ENCODE peak calls at places on chromosome 4, in eight cellular contexts. One of them, this sample, is unnamed.

GRCh38 chr4:180913750-180914149 is 1329.5 kb upstream of the TENM3 start:
- DNase-seq in lower lobe of right lung: no peak
- DNase-seq in HepG2: no peak
- DNase-seq in germinal center: no peak
- DNase-seq in lung: no peak
- DNase-seq in hippocampal formation: no peak
- DNase-seq in neural crest cell: no peak
- DNase-seq in progenitor cell of endocrine pancreas: no peak
- DNase-seq in this sample: no peak

GRCh38 chr4:74543983-74544382 is 99.0 kb downstream of the AREG start:
- DNase-seq in germinal center: no peak
- DNase-seq in hippocampal formation: no peak
- DNase-seq in lower lobe of right lung: no peak
- DNase-seq in HepG2: no peak
- DNase-seq in lung: no peak
- DNase-seq in progenitor cell of endocrine pancreas: no peak
- DNase-seq in neural crest cell: no peak
- DNase-seq in this sample: no peak

GRCh38 chr4:15400911-15401671 is 26.7 kb upstream of the C1QTNF7 start:
- DNase-seq in lower lobe of right lung: peak; percentile 85
- DNase-seq in neural crest cell: no peak
- DNase-seq in lung: peak; percentile 74
- DNase-seq in progenitor cell of endocrine pancreas: no peak
- DNase-seq in germinal center: peak; percentile 16
- DNase-seq in hippocampal formation: peak; percentile 13
- DNase-seq in HepG2: no peak
- DNase-seq in this sample: peak; percentile 3

GRCh38 chr4:184100297-184100885 is 117.3 kb downstream of the ENPP6 start:
- DNase-seq in HepG2: no peak
- DNase-seq in germinal center: peak; percentile 63
- DNase-seq in lung: peak; percentile 70
- DNase-seq in lower lobe of right lung: peak; percentile 80
- DNase-seq in hippocampal formation: no peak
- DNase-seq in neural crest cell: peak; percentile 67
- DNase-seq in progenitor cell of endocrine pancreas: peak; percentile 44
- DNase-seq in this sample: no peak

GRCh38 chr4:123621072-123621705 is 224.6 kb downstream of the SPRY1 start:
- DNase-seq in neural crest cell: no peak
- DNase-seq in progenitor cell of endocrine pancreas: no peak
- DNase-seq in germinal center: no peak
- DNase-seq in hippocampal formation: no peak
- DNase-seq in lung: no peak
- DNase-seq in HepG2: no peak
- DNase-seq in lower lobe of right lung: no peak
- DNase-seq in this sample: peak; percentile 86

GRCh38 chr4:83075696-83076095 is 38.8 kb downstream of the PLAC8 start:
- DNase-seq in HepG2: no peak
- DNase-seq in lower lobe of right lung: no peak
- DNase-seq in germinal center: no peak
- DNase-seq in progenitor cell of endocrine pancreas: no peak
- DNase-seq in hippocampal formation: no peak
- DNase-seq in lung: no peak
- DNase-seq in neural crest cell: no peak
- DNase-seq in this sample: no peak

GRCh38 chr4:27003602-27004238 is 143.1 kb downstream of the STIM2 start:
- DNase-seq in hippocampal formation: no peak
- DNase-seq in HepG2: no peak
- DNase-seq in lower lobe of right lung: no peak
- DNase-seq in progenitor cell of endocrine pancreas: no peak
- DNase-seq in neural crest cell: no peak
- DNase-seq in lung: no peak
- DNase-seq in germinal center: no peak
- DNase-seq in this sample: no peak

GRCh38 chr4:126916626-126917140 is 716.1 kb upstream of the INTU start:
- DNase-seq in progenitor cell of endocrine pancreas: no peak
- DNase-seq in lower lobe of right lung: no peak
- DNase-seq in hippocampal formation: peak; percentile 34
- DNase-seq in neural crest cell: no peak
- DNase-seq in HepG2: no peak
- DNase-seq in germinal center: no peak
- DNase-seq in lung: no peak
- DNase-seq in this sample: no peak

GRCh38 chr4:16757080-16757521 is 141.3 kb downstream of the LDB2 start:
- DNase-seq in lower lobe of right lung: no peak
- DNase-seq in HepG2: no peak
- DNase-seq in hippocampal formation: no peak
- DNase-seq in neural crest cell: no peak
- DNase-seq in progenitor cell of endocrine pancreas: no peak
- DNase-seq in lung: no peak
- DNase-seq in germinal center: no peak
- DNase-seq in this sample: no peak

GRCh38 chr4:176641237-176641636 is 151.5 kb downstream of the VEGFC start:
- DNase-seq in hippocampal formation: no peak
- DNase-seq in lung: no peak
- DNase-seq in progenitor cell of endocrine pancreas: no peak
- DNase-seq in lower lobe of right lung: no peak
- DNase-seq in germinal center: no peak
- DNase-seq in HepG2: no peak
- DNase-seq in neural crest cell: no peak
- DNase-seq in this sample: no peak